ENCODE peak calls at places on chromosomes 4 and X, in ten cellular contexts. One of them, this sample, is unnamed.
A peak's percentile ranks its signal among the peaks of the same experiment; 100 is the strongest.

GRCh38 chr4:111748157-111748556 is 397.1 kb upstream of the FAM241A start:
- DNase-seq in Peyer's patch: no peak
- DNase-seq in fibroblast of the aortic adventitia: no peak
- DNase-seq in kidney glomerular epithelial cell: no peak
- DNase-seq in NB4: no peak
- DNase-seq in heart left ventricle: no peak
- DNase-seq in D341Med: peak; percentile 62
- DNase-seq in left ventricle myocardium inferior: no peak
- DNase-seq in HFF-Myc: no peak
- DNase-seq in stimulated activated CD8-positive, alpha-beta memory T cell treated with anti-CD3 and anti-CD28 coated beads, Interleukin-4, amount 100 ng/mL, for 24 hours: no peak
- DNase-seq in this sample: no peak

GRCh38 chrX:110435191-110435590 is 76.5 kb downstream of the RTL9 start:
- DNase-seq in D341Med: peak; percentile 32
- DNase-seq in heart left ventricle: no peak
- DNase-seq in HFF-Myc: no peak
- DNase-seq in kidney glomerular epithelial cell: no peak
- DNase-seq in left ventricle myocardium inferior: no peak
- DNase-seq in fibroblast of the aortic adventitia: no peak
- DNase-seq in stimulated activated CD8-positive, alpha-beta memory T cell treated with anti-CD3 and anti-CD28 coated beads, Interleukin-4, amount 100 ng/mL, for 24 hours: no peak
- DNase-seq in Peyer's patch: no peak
- DNase-seq in NB4: no peak
- DNase-seq in this sample: no peak

GRCh38 chr4:140343303-140343702 is 30.1 kb upstream of the SCOC start:
- DNase-seq in left ventricle myocardium inferior: no peak
- DNase-seq in fibroblast of the aortic adventitia: no peak
- DNase-seq in kidney glomerular epithelial cell: peak; percentile 86
- DNase-seq in NB4: no peak
- DNase-seq in stimulated activated CD8-positive, alpha-beta memory T cell treated with anti-CD3 and anti-CD28 coated beads, Interleukin-4, amount 100 ng/mL, for 24 hours: no peak
- DNase-seq in D341Med: no peak
- DNase-seq in HFF-Myc: no peak
- DNase-seq in heart left ventricle: no peak
- DNase-seq in Peyer's patch: no peak
- DNase-seq in this sample: no peak

GRCh38 chrX:107675365-107675654 is 47.0 kb downstream of the PRPS1 start:
- DNase-seq in NB4: no peak
- DNase-seq in kidney glomerular epithelial cell: no peak
- DNase-seq in Peyer's patch: no peak
- DNase-seq in left ventricle myocardium inferior: no peak
- DNase-seq in HFF-Myc: no peak
- DNase-seq in stimulated activated CD8-positive, alpha-beta memory T cell treated with anti-CD3 and anti-CD28 coated beads, Interleukin-4, amount 100 ng/mL, for 24 hours: no peak
- DNase-seq in D341Med: no peak
- DNase-seq in fibroblast of the aortic adventitia: no peak
- DNase-seq in heart left ventricle: no peak
- DNase-seq in this sample: no peak

GRCh38 chr4:6560416-6561172 is 14.4 kb upstream of the MAN2B2 start:
- DNase-seq in stimulated activated CD8-positive, alpha-beta memory T cell treated with anti-CD3 and anti-CD28 coated beads, Interleukin-4, amount 100 ng/mL, for 24 hours: no peak
- DNase-seq in Peyer's patch: no peak
- DNase-seq in NB4: no peak
- DNase-seq in fibroblast of the aortic adventitia: peak; percentile 9
- DNase-seq in D341Med: no peak
- DNase-seq in left ventricle myocardium inferior: no peak
- DNase-seq in HFF-Myc: no peak
- DNase-seq in heart left ventricle: no peak
- DNase-seq in kidney glomerular epithelial cell: no peak
- DNase-seq in this sample: peak; percentile 31

GRCh38 chr4:78610546-78611214 is 59.1 kb downstream of the ANXA3 start:
- DNase-seq in NB4: peak; percentile 63
- DNase-seq in fibroblast of the aortic adventitia: peak; percentile 57
- DNase-seq in HFF-Myc: peak; percentile 46
- DNase-seq in D341Med: no peak
- DNase-seq in stimulated activated CD8-positive, alpha-beta memory T cell treated with anti-CD3 and anti-CD28 coated beads, Interleukin-4, amount 100 ng/mL, for 24 hours: no peak
- DNase-seq in kidney glomerular epithelial cell: no peak
- DNase-seq in left ventricle myocardium inferior: no peak
- DNase-seq in Peyer's patch: no peak
- DNase-seq in heart left ventricle: no peak
- DNase-seq in this sample: peak; percentile 54

GRCh38 chr4:38610844-38611550 is 53.0 kb upstream of the KLF3 start:
- DNase-seq in NB4: no peak
- DNase-seq in heart left ventricle: peak; percentile 16
- DNase-seq in fibroblast of the aortic adventitia: no peak
- DNase-seq in left ventricle myocardium inferior: no peak
- DNase-seq in D341Med: no peak
- DNase-seq in stimulated activated CD8-positive, alpha-beta memory T cell treated with anti-CD3 and anti-CD28 coated beads, Interleukin-4, amount 100 ng/mL, for 24 hours: no peak
- DNase-seq in Peyer's patch: no peak
- DNase-seq in kidney glomerular epithelial cell: no peak
- DNase-seq in HFF-Myc: no peak
- DNase-seq in this sample: no peak

GRCh38 chr4:78298618-78299017 is 241.5 kb downstream of the FRAS1 start:
- DNase-seq in left ventricle myocardium inferior: no peak
- DNase-seq in stimulated activated CD8-positive, alpha-beta memory T cell treated with anti-CD3 and anti-CD28 coated beads, Interleukin-4, amount 100 ng/mL, for 24 hours: no peak
- DNase-seq in HFF-Myc: no peak
- DNase-seq in heart left ventricle: no peak
- DNase-seq in kidney glomerular epithelial cell: peak; percentile 7
- DNase-seq in D341Med: no peak
- DNase-seq in NB4: no peak
- DNase-seq in fibroblast of the aortic adventitia: peak; percentile 54
- DNase-seq in Peyer's patch: no peak
- DNase-seq in this sample: peak; percentile 60

GRCh38 chr4:85147481-85148076 is 181.1 kb upstream of the WDFY3 start:
- DNase-seq in left ventricle myocardium inferior: peak; percentile 38
- DNase-seq in HFF-Myc: peak; percentile 36
- DNase-seq in NB4: peak; percentile 63
- DNase-seq in fibroblast of the aortic adventitia: peak; percentile 79
- DNase-seq in Peyer's patch: peak; percentile 57
- DNase-seq in kidney glomerular epithelial cell: peak; percentile 81
- DNase-seq in heart left ventricle: peak; percentile 59
- DNase-seq in D341Med: peak; percentile 57
- DNase-seq in stimulated activated CD8-positive, alpha-beta memory T cell treated with anti-CD3 and anti-CD28 coated beads, Interleukin-4, amount 100 ng/mL, for 24 hours: no peak
- DNase-seq in this sample: peak; percentile 78

GRCh38 chrX:76850851-76851250 is 423.3 kb downstream of the MAGEE1 start:
- DNase-seq in heart left ventricle: no peak
- DNase-seq in left ventricle myocardium inferior: no peak
- DNase-seq in Peyer's patch: no peak
- DNase-seq in kidney glomerular epithelial cell: no peak
- DNase-seq in NB4: peak; percentile 19
- DNase-seq in HFF-Myc: no peak
- DNase-seq in D341Med: peak; percentile 18
- DNase-seq in fibroblast of the aortic adventitia: peak; percentile 2
- DNase-seq in stimulated activated CD8-positive, alpha-beta memory T cell treated with anti-CD3 and anti-CD28 coated beads, Interleukin-4, amount 100 ng/mL, for 24 hours: no peak
- DNase-seq in this sample: no peak

GRCh38 chr4:8333726-8334460 is 64.3 kb downstream of the HTRA3 start:
- DNase-seq in Peyer's patch: no peak
- DNase-seq in kidney glomerular epithelial cell: no peak
- DNase-seq in stimulated activated CD8-positive, alpha-beta memory T cell treated with anti-CD3 and anti-CD28 coated beads, Interleukin-4, amount 100 ng/mL, for 24 hours: no peak
- DNase-seq in fibroblast of the aortic adventitia: no peak
- DNase-seq in left ventricle myocardium inferior: no peak
- DNase-seq in HFF-Myc: no peak
- DNase-seq in heart left ventricle: no peak
- DNase-seq in D341Med: no peak
- DNase-seq in NB4: no peak
- DNase-seq in this sample: no peak

GRCh38 chr4:29578329-29578728 is 1141.8 kb upstream of the PCDH7 start:
- DNase-seq in D341Med: no peak
- DNase-seq in left ventricle myocardium inferior: no peak
- DNase-seq in HFF-Myc: no peak
- DNase-seq in NB4: no peak
- DNase-seq in fibroblast of the aortic adventitia: no peak
- DNase-seq in heart left ventricle: no peak
- DNase-seq in kidney glomerular epithelial cell: no peak
- DNase-seq in Peyer's patch: no peak
- DNase-seq in stimulated activated CD8-positive, alpha-beta memory T cell treated with anti-CD3 and anti-CD28 coated beads, Interleukin-4, amount 100 ng/mL, for 24 hours: no peak
- DNase-seq in this sample: no peak

GRCh38 chr4:143642611-143643010 is 57.9 kb downstream of the FREM3 start:
- DNase-seq in kidney glomerular epithelial cell: no peak
- DNase-seq in fibroblast of the aortic adventitia: no peak
- DNase-seq in HFF-Myc: no peak
- DNase-seq in left ventricle myocardium inferior: no peak
- DNase-seq in Peyer's patch: no peak
- DNase-seq in heart left ventricle: no peak
- DNase-seq in NB4: no peak
- DNase-seq in stimulated activated CD8-positive, alpha-beta memory T cell treated with anti-CD3 and anti-CD28 coated beads, Interleukin-4, amount 100 ng/mL, for 24 hours: no peak
- DNase-seq in D341Med: no peak
- DNase-seq in this sample: no peak

GRCh38 chr4:128310266-128310697 is 22.7 kb upstream of the PGRMC2 start:
- DNase-seq in NB4: no peak
- DNase-seq in kidney glomerular epithelial cell: no peak
- DNase-seq in D341Med: peak; percentile 47
- DNase-seq in fibroblast of the aortic adventitia: no peak
- DNase-seq in heart left ventricle: peak; percentile 32
- DNase-seq in left ventricle myocardium inferior: peak; percentile 25
- DNase-seq in stimulated activated CD8-positive, alpha-beta memory T cell treated with anti-CD3 and anti-CD28 coated beads, Interleukin-4, amount 100 ng/mL, for 24 hours: no peak
- DNase-seq in Peyer's patch: no peak
- DNase-seq in HFF-Myc: no peak
- DNase-seq in this sample: peak; percentile 34

GRCh38 chrX:153476628-153477027 is 6.3 kb upstream of the HAUS7 start:
- DNase-seq in NB4: no peak
- DNase-seq in Peyer's patch: no peak
- DNase-seq in left ventricle myocardium inferior: peak; percentile 59
- DNase-seq in heart left ventricle: peak; percentile 58
- DNase-seq in kidney glomerular epithelial cell: no peak
- DNase-seq in HFF-Myc: no peak
- DNase-seq in D341Med: peak; percentile 66
- DNase-seq in stimulated activated CD8-positive, alpha-beta memory T cell treated with anti-CD3 and anti-CD28 coated beads, Interleukin-4, amount 100 ng/mL, for 24 hours: no peak
- DNase-seq in fibroblast of the aortic adventitia: peak; percentile 74
- DNase-seq in this sample: peak; percentile 37

GRCh38 chrX:109751698-109752097 is 18.6 kb upstream of the ACSL4 start:
- DNase-seq in kidney glomerular epithelial cell: no peak
- DNase-seq in fibroblast of the aortic adventitia: no peak
- DNase-seq in Peyer's patch: no peak
- DNase-seq in heart left ventricle: no peak
- DNase-seq in left ventricle myocardium inferior: no peak
- DNase-seq in D341Med: no peak
- DNase-seq in NB4: no peak
- DNase-seq in HFF-Myc: no peak
- DNase-seq in stimulated activated CD8-positive, alpha-beta memory T cell treated with anti-CD3 and anti-CD28 coated beads, Interleukin-4, amount 100 ng/mL, for 24 hours: no peak
- DNase-seq in this sample: no peak

GRCh38 chr4:2484993-2485392 is 16.1 kb downstream of the RNF4 start:
- DNase-seq in left ventricle myocardium inferior: peak; percentile 77
- DNase-seq in D341Med: no peak
- DNase-seq in NB4: peak; percentile 97
- DNase-seq in Peyer's patch: peak; percentile 90
- DNase-seq in fibroblast of the aortic adventitia: peak; percentile 34
- DNase-seq in stimulated activated CD8-positive, alpha-beta memory T cell treated with anti-CD3 and anti-CD28 coated beads, Interleukin-4, amount 100 ng/mL, for 24 hours: peak; percentile 34
- DNase-seq in heart left ventricle: peak; percentile 85
- DNase-seq in HFF-Myc: no peak
- DNase-seq in kidney glomerular epithelial cell: no peak
- DNase-seq in this sample: peak; percentile 49

GRCh38 chr4:46931981-46932380 is 22.9 kb upstream of the COX7B2 start:
- DNase-seq in fibroblast of the aortic adventitia: peak; percentile 70
- DNase-seq in heart left ventricle: peak; percentile 20
- DNase-seq in stimulated activated CD8-positive, alpha-beta memory T cell treated with anti-CD3 and anti-CD28 coated beads, Interleukin-4, amount 100 ng/mL, for 24 hours: no peak
- DNase-seq in D341Med: peak; percentile 55
- DNase-seq in Peyer's patch: no peak
- DNase-seq in HFF-Myc: peak; percentile 2
- DNase-seq in left ventricle myocardium inferior: no peak
- DNase-seq in NB4: peak; percentile 61
- DNase-seq in kidney glomerular epithelial cell: peak; percentile 48
- DNase-seq in this sample: peak; percentile 36

This sample was measured in fibroblast of mammary gland.